ENCODE peak calls at places on chromosome 19, in eight cellular contexts. One of them, this sample, is unnamed.

GRCh38 chr19:49741210-49741844 is 21.8 kb downstream of the TSKS start:
- DNase-seq in immature natural killer cell: no peak
- DNase-seq in IMR-90: peak
- DNase-seq in activated effector memory CD4-positive, alpha-beta T cell treated with Interleukin-2 at 50 U/mL for 16 hours: no peak
- DNase-seq in stimulated activated CD4-positive, alpha-beta T cell treated with anti-CD3 and anti-CD28 coated beads, Interleukin-2, amount 100 ng/mL, for 48 hours: no peak
- DNase-seq in skeletal muscle cell: no peak
- DNase-seq in anterior cingulate cortex: no peak
- DNase-seq in GM04504: no peak
- DNase-seq in this sample: no peak

GRCh38 chr19:18789883-18790565 is 1.1 kb downstream of the COMP start:
- DNase-seq in anterior cingulate cortex: no peak
- DNase-seq in immature natural killer cell: no peak
- DNase-seq in GM04504: no peak
- DNase-seq in skeletal muscle cell: no peak
- DNase-seq in activated effector memory CD4-positive, alpha-beta T cell treated with Interleukin-2 at 50 U/mL for 16 hours: no peak
- DNase-seq in stimulated activated CD4-positive, alpha-beta T cell treated with anti-CD3 and anti-CD28 coated beads, Interleukin-2, amount 100 ng/mL, for 48 hours: peak
- DNase-seq in IMR-90: no peak
- DNase-seq in this sample: peak

GRCh38 chr19:37966211-37967072 is 59.4 kb downstream of the SIPA1L3 start:
- DNase-seq in immature natural killer cell: no peak
- DNase-seq in activated effector memory CD4-positive, alpha-beta T cell treated with Interleukin-2 at 50 U/mL for 16 hours: no peak
- DNase-seq in IMR-90: peak
- DNase-seq in skeletal muscle cell: no peak
- DNase-seq in stimulated activated CD4-positive, alpha-beta T cell treated with anti-CD3 and anti-CD28 coated beads, Interleukin-2, amount 100 ng/mL, for 48 hours: no peak
- DNase-seq in GM04504: no peak
- DNase-seq in anterior cingulate cortex: no peak
- DNase-seq in this sample: peak

GRCh38 chr19:11377237-11377636 is 2.8 kb downstream of the SWSAP1 start:
- DNase-seq in GM04504: peak
- DNase-seq in skeletal muscle cell: peak
- DNase-seq in anterior cingulate cortex: no peak
- DNase-seq in stimulated activated CD4-positive, alpha-beta T cell treated with anti-CD3 and anti-CD28 coated beads, Interleukin-2, amount 100 ng/mL, for 48 hours: no peak
- DNase-seq in immature natural killer cell: no peak
- DNase-seq in activated effector memory CD4-positive, alpha-beta T cell treated with Interleukin-2 at 50 U/mL for 16 hours: no peak
- DNase-seq in IMR-90: peak
- DNase-seq in this sample: peak

GRCh38 chr19:14090509-14091085 is at the start of gene SAMD1:
- DNase-seq in anterior cingulate cortex: peak
- DNase-seq in skeletal muscle cell: peak
- DNase-seq in activated effector memory CD4-positive, alpha-beta T cell treated with Interleukin-2 at 50 U/mL for 16 hours: peak
- DNase-seq in stimulated activated CD4-positive, alpha-beta T cell treated with anti-CD3 and anti-CD28 coated beads, Interleukin-2, amount 100 ng/mL, for 48 hours: peak
- DNase-seq in immature natural killer cell: no peak
- DNase-seq in GM04504: peak
- DNase-seq in IMR-90: peak
- DNase-seq in this sample: peak

GRCh38 chr19:52648336-52648990 is 10.3 kb upstream of the ZNF83 start:
- DNase-seq in stimulated activated CD4-positive, alpha-beta T cell treated with anti-CD3 and anti-CD28 coated beads, Interleukin-2, amount 100 ng/mL, for 48 hours: no peak
- DNase-seq in activated effector memory CD4-positive, alpha-beta T cell treated with Interleukin-2 at 50 U/mL for 16 hours: no peak
- DNase-seq in GM04504: no peak
- DNase-seq in IMR-90: peak
- DNase-seq in immature natural killer cell: no peak
- DNase-seq in anterior cingulate cortex: no peak
- DNase-seq in skeletal muscle cell: no peak
- DNase-seq in this sample: peak

GRCh38 chr19:42857544-42857867 is 22.0 kb downstream of the PSG1 start:
- DNase-seq in stimulated activated CD4-positive, alpha-beta T cell treated with anti-CD3 and anti-CD28 coated beads, Interleukin-2, amount 100 ng/mL, for 48 hours: no peak
- DNase-seq in IMR-90: no peak
- DNase-seq in GM04504: no peak
- DNase-seq in skeletal muscle cell: no peak
- DNase-seq in immature natural killer cell: no peak
- DNase-seq in activated effector memory CD4-positive, alpha-beta T cell treated with Interleukin-2 at 50 U/mL for 16 hours: no peak
- DNase-seq in anterior cingulate cortex: no peak
- DNase-seq in this sample: no peak

GRCh38 chr19:48544856-48545750 is 6.9 kb upstream of the SULT2B1 start:
- DNase-seq in stimulated activated CD4-positive, alpha-beta T cell treated with anti-CD3 and anti-CD28 coated beads, Interleukin-2, amount 100 ng/mL, for 48 hours: no peak
- DNase-seq in IMR-90: no peak
- DNase-seq in immature natural killer cell: no peak
- DNase-seq in activated effector memory CD4-positive, alpha-beta T cell treated with Interleukin-2 at 50 U/mL for 16 hours: no peak
- DNase-seq in GM04504: no peak
- DNase-seq in skeletal muscle cell: no peak
- DNase-seq in anterior cingulate cortex: no peak
- DNase-seq in this sample: no peak

GRCh38 chr19:55617426-55617825 is 6.9 kb downstream of the ZNF784 start:
- DNase-seq in immature natural killer cell: no peak
- DNase-seq in stimulated activated CD4-positive, alpha-beta T cell treated with anti-CD3 and anti-CD28 coated beads, Interleukin-2, amount 100 ng/mL, for 48 hours: no peak
- DNase-seq in anterior cingulate cortex: no peak
- DNase-seq in GM04504: no peak
- DNase-seq in activated effector memory CD4-positive, alpha-beta T cell treated with Interleukin-2 at 50 U/mL for 16 hours: no peak
- DNase-seq in IMR-90: no peak
- DNase-seq in skeletal muscle cell: no peak
- DNase-seq in this sample: no peak

GRCh38 chr19:36128392-36128736 is 11.5 kb upstream of the CAPNS1 start:
- DNase-seq in GM04504: no peak
- DNase-seq in IMR-90: no peak
- DNase-seq in skeletal muscle cell: no peak
- DNase-seq in immature natural killer cell: no peak
- DNase-seq in activated effector memory CD4-positive, alpha-beta T cell treated with Interleukin-2 at 50 U/mL for 16 hours: no peak
- DNase-seq in stimulated activated CD4-positive, alpha-beta T cell treated with anti-CD3 and anti-CD28 coated beads, Interleukin-2, amount 100 ng/mL, for 48 hours: no peak
- DNase-seq in anterior cingulate cortex: no peak
- DNase-seq in this sample: no peak

GRCh38 chr19:47156861-47157454 is 26.3 kb downstream of the SAE1 start:
- DNase-seq in skeletal muscle cell: no peak
- DNase-seq in stimulated activated CD4-positive, alpha-beta T cell treated with anti-CD3 and anti-CD28 coated beads, Interleukin-2, amount 100 ng/mL, for 48 hours: no peak
- DNase-seq in IMR-90: no peak
- DNase-seq in activated effector memory CD4-positive, alpha-beta T cell treated with Interleukin-2 at 50 U/mL for 16 hours: no peak
- DNase-seq in immature natural killer cell: peak
- DNase-seq in anterior cingulate cortex: no peak
- DNase-seq in GM04504: no peak
- DNase-seq in this sample: peak

GRCh38 chr19:30402790-30403189 is 30.6 kb downstream of the ZNF536 start:
- DNase-seq in GM04504: no peak
- DNase-seq in skeletal muscle cell: no peak
- DNase-seq in stimulated activated CD4-positive, alpha-beta T cell treated with anti-CD3 and anti-CD28 coated beads, Interleukin-2, amount 100 ng/mL, for 48 hours: no peak
- DNase-seq in immature natural killer cell: no peak
- DNase-seq in activated effector memory CD4-positive, alpha-beta T cell treated with Interleukin-2 at 50 U/mL for 16 hours: no peak
- DNase-seq in anterior cingulate cortex: no peak
- DNase-seq in IMR-90: no peak
- DNase-seq in this sample: no peak

GRCh38 chr19:2230029-2230531 is 6.0 kb downstream of the PLEKHJ1 start:
- DNase-seq in GM04504: no peak
- DNase-seq in stimulated activated CD4-positive, alpha-beta T cell treated with anti-CD3 and anti-CD28 coated beads, Interleukin-2, amount 100 ng/mL, for 48 hours: no peak
- DNase-seq in activated effector memory CD4-positive, alpha-beta T cell treated with Interleukin-2 at 50 U/mL for 16 hours: no peak
- DNase-seq in IMR-90: no peak
- DNase-seq in immature natural killer cell: no peak
- DNase-seq in skeletal muscle cell: no peak
- DNase-seq in anterior cingulate cortex: no peak
- DNase-seq in this sample: no peak

GRCh38 chr19:5091576-5092215 is 122.8 kb downstream of the KDM4B start:
- DNase-seq in GM04504: peak
- DNase-seq in activated effector memory CD4-positive, alpha-beta T cell treated with Interleukin-2 at 50 U/mL for 16 hours: no peak
- DNase-seq in immature natural killer cell: no peak
- DNase-seq in anterior cingulate cortex: no peak
- DNase-seq in stimulated activated CD4-positive, alpha-beta T cell treated with anti-CD3 and anti-CD28 coated beads, Interleukin-2, amount 100 ng/mL, for 48 hours: no peak
- DNase-seq in skeletal muscle cell: no peak
- DNase-seq in IMR-90: no peak
- DNase-seq in this sample: no peak

GRCh38 chr19:1389033-1389940 is 5.6 kb downstream of the NDUFS7 start:
- DNase-seq in stimulated activated CD4-positive, alpha-beta T cell treated with anti-CD3 and anti-CD28 coated beads, Interleukin-2, amount 100 ng/mL, for 48 hours: no peak
- DNase-seq in skeletal muscle cell: no peak
- DNase-seq in GM04504: no peak
- DNase-seq in activated effector memory CD4-positive, alpha-beta T cell treated with Interleukin-2 at 50 U/mL for 16 hours: no peak
- DNase-seq in IMR-90: no peak
- DNase-seq in immature natural killer cell: no peak
- DNase-seq in anterior cingulate cortex: peak
- DNase-seq in this sample: no peak

GRCh38 chr19:2867025-2867991 is at the start of gene ZNF556:
- DNase-seq in GM04504: peak
- DNase-seq in anterior cingulate cortex: no peak
- DNase-seq in skeletal muscle cell: no peak
- DNase-seq in IMR-90: no peak
- DNase-seq in immature natural killer cell: no peak
- DNase-seq in stimulated activated CD4-positive, alpha-beta T cell treated with anti-CD3 and anti-CD28 coated beads, Interleukin-2, amount 100 ng/mL, for 48 hours: no peak
- DNase-seq in activated effector memory CD4-positive, alpha-beta T cell treated with Interleukin-2 at 50 U/mL for 16 hours: no peak
- DNase-seq in this sample: no peak

GRCh38 chr19:35754365-35755139 is 2.3 kb downstream of the HSPB6 start:
- DNase-seq in GM04504: no peak
- DNase-seq in skeletal muscle cell: no peak
- DNase-seq in anterior cingulate cortex: no peak
- DNase-seq in IMR-90: no peak
- DNase-seq in stimulated activated CD4-positive, alpha-beta T cell treated with anti-CD3 and anti-CD28 coated beads, Interleukin-2, amount 100 ng/mL, for 48 hours: no peak
- DNase-seq in immature natural killer cell: no peak
- DNase-seq in activated effector memory CD4-positive, alpha-beta T cell treated with Interleukin-2 at 50 U/mL for 16 hours: no peak
- DNase-seq in this sample: no peak

GRCh38 chr19:45558399-45558878 is 26.2 kb downstream of the OPA3 start:
- DNase-seq in stimulated activated CD4-positive, alpha-beta T cell treated with anti-CD3 and anti-CD28 coated beads, Interleukin-2, amount 100 ng/mL, for 48 hours: peak
- DNase-seq in GM04504: no peak
- DNase-seq in immature natural killer cell: peak
- DNase-seq in anterior cingulate cortex: no peak
- DNase-seq in activated effector memory CD4-positive, alpha-beta T cell treated with Interleukin-2 at 50 U/mL for 16 hours: peak
- DNase-seq in skeletal muscle cell: no peak
- DNase-seq in IMR-90: peak
- DNase-seq in this sample: peak

GRCh38 chr19:5340637-5341447 is at the start of gene PTPRS:
- DNase-seq in immature natural killer cell: peak
- DNase-seq in GM04504: peak
- DNase-seq in activated effector memory CD4-positive, alpha-beta T cell treated with Interleukin-2 at 50 U/mL for 16 hours: peak
- DNase-seq in stimulated activated CD4-positive, alpha-beta T cell treated with anti-CD3 and anti-CD28 coated beads, Interleukin-2, amount 100 ng/mL, for 48 hours: peak
- DNase-seq in skeletal muscle cell: peak
- DNase-seq in IMR-90: peak
- DNase-seq in anterior cingulate cortex: peak
- DNase-seq in this sample: peak